ENCODE peak calls at places on chromosomes 12 and 14, in eight cellular contexts. One of them, this sample, is unnamed.

GRCh38 chr12:5114436-5114835 is 70.8 kb downstream of the KCNA5 start:
- DNase-seq in GM12878: no peak
- DNase-seq in IMR-90: peak
- DNase-seq in ovary: no peak
- DNase-seq in esophagus squamous epithelium: no peak
- DNase-seq in HCT116: no peak
- DNase-seq in stomach: no peak
- DNase-seq in NB4: no peak
- DNase-seq in this sample: no peak

GRCh38 chr14:104756477-104757237 is 3.7 kb downstream of the SIVA1 start:
- DNase-seq in GM12878: no peak
- DNase-seq in IMR-90: no peak
- DNase-seq in ovary: no peak
- DNase-seq in esophagus squamous epithelium: no peak
- DNase-seq in HCT116: no peak
- DNase-seq in stomach: no peak
- DNase-seq in NB4: no peak
- DNase-seq in this sample: no peak

GRCh38 chr14:60925286-60925685 is 55.6 kb downstream of the TRMT5 start:
- DNase-seq in GM12878: no peak
- DNase-seq in IMR-90: peak
- DNase-seq in ovary: no peak
- DNase-seq in esophagus squamous epithelium: no peak
- DNase-seq in HCT116: no peak
- DNase-seq in stomach: no peak
- DNase-seq in NB4: no peak
- DNase-seq in this sample: no peak

GRCh38 chr14:92336363-92336762 is 13.4 kb downstream of the SLC24A4 start:
- DNase-seq in GM12878: no peak
- DNase-seq in IMR-90: no peak
- DNase-seq in ovary: no peak
- DNase-seq in esophagus squamous epithelium: no peak
- DNase-seq in HCT116: no peak
- DNase-seq in stomach: no peak
- DNase-seq in NB4: no peak
- DNase-seq in this sample: no peak

GRCh38 chr12:129067482-129067881 is 214.2 kb downstream of the GLT1D1 start:
- DNase-seq in GM12878: no peak
- DNase-seq in IMR-90: no peak
- DNase-seq in ovary: no peak
- DNase-seq in esophagus squamous epithelium: no peak
- DNase-seq in HCT116: no peak
- DNase-seq in stomach: no peak
- DNase-seq in NB4: peak
- DNase-seq in this sample: no peak

GRCh38 chr12:131620946-131621681 is 89.8 kb upstream of the SFSWAP start:
- DNase-seq in GM12878: no peak
- DNase-seq in IMR-90: no peak
- DNase-seq in ovary: no peak
- DNase-seq in esophagus squamous epithelium: no peak
- DNase-seq in HCT116: no peak
- DNase-seq in stomach: no peak
- DNase-seq in NB4: no peak
- DNase-seq in this sample: no peak

GRCh38 chr14:89382487-89383170 is 34.4 kb downstream of the FOXN3 start:
- DNase-seq in GM12878: no peak
- DNase-seq in IMR-90: no peak
- DNase-seq in ovary: no peak
- DNase-seq in esophagus squamous epithelium: no peak
- DNase-seq in HCT116: no peak
- DNase-seq in stomach: no peak
- DNase-seq in NB4: no peak
- DNase-seq in this sample: no peak

GRCh38 chr12:93790472-93791152 is 113.4 kb downstream of the CRADD start:
- DNase-seq in GM12878: no peak
- DNase-seq in IMR-90: peak
- DNase-seq in ovary: no peak
- DNase-seq in esophagus squamous epithelium: no peak
- DNase-seq in HCT116: no peak
- DNase-seq in stomach: no peak
- DNase-seq in NB4: peak
- DNase-seq in this sample: no peak

GRCh38 chr12:116922194-116922897 is 11.6 kb downstream of the FBXW8 start:
- DNase-seq in GM12878: peak
- DNase-seq in IMR-90: peak
- DNase-seq in ovary: no peak
- DNase-seq in esophagus squamous epithelium: no peak
- DNase-seq in HCT116: no peak
- DNase-seq in stomach: no peak
- DNase-seq in NB4: no peak
- DNase-seq in this sample: no peak

GRCh38 chr14:51884086-51884927 is 23.9 kb downstream of the GNG2 start:
- DNase-seq in GM12878: no peak
- DNase-seq in IMR-90: peak
- DNase-seq in ovary: no peak
- DNase-seq in esophagus squamous epithelium: no peak
- DNase-seq in HCT116: no peak
- DNase-seq in stomach: no peak
- DNase-seq in NB4: peak
- DNase-seq in this sample: no peak

GRCh38 chr12:131466932-131467331 is 244.0 kb upstream of the SFSWAP start:
- DNase-seq in GM12878: no peak
- DNase-seq in IMR-90: no peak
- DNase-seq in ovary: no peak
- DNase-seq in esophagus squamous epithelium: no peak
- DNase-seq in HCT116: no peak
- DNase-seq in stomach: peak
- DNase-seq in NB4: no peak
- DNase-seq in this sample: no peak

GRCh38 chr14:76386922-76387782 is 11.2 kb downstream of the ESRRB start:
- DNase-seq in GM12878: peak
- DNase-seq in IMR-90: peak
- DNase-seq in ovary: no peak
- DNase-seq in esophagus squamous epithelium: no peak
- DNase-seq in HCT116: peak
- DNase-seq in stomach: peak
- DNase-seq in NB4: peak
- DNase-seq in this sample: peak

GRCh38 chr14:100121643-100122480 is 37.6 kb downstream of the DEGS2 start:
- DNase-seq in GM12878: no peak
- DNase-seq in IMR-90: no peak
- DNase-seq in ovary: no peak
- DNase-seq in esophagus squamous epithelium: no peak
- DNase-seq in HCT116: no peak
- DNase-seq in stomach: no peak
- DNase-seq in NB4: peak
- DNase-seq in this sample: no peak

GRCh38 chr14:100120522-100121269 is 38.7 kb downstream of the DEGS2 start:
- DNase-seq in GM12878: no peak
- DNase-seq in IMR-90: no peak
- DNase-seq in ovary: no peak
- DNase-seq in esophagus squamous epithelium: no peak
- DNase-seq in HCT116: no peak
- DNase-seq in stomach: no peak
- DNase-seq in NB4: no peak
- DNase-seq in this sample: no peak

GRCh38 chr14:100123618-100124017 is 35.8 kb downstream of the DEGS2 start:
- DNase-seq in GM12878: no peak
- DNase-seq in IMR-90: no peak
- DNase-seq in ovary: no peak
- DNase-seq in esophagus squamous epithelium: no peak
- DNase-seq in HCT116: no peak
- DNase-seq in stomach: no peak
- DNase-seq in NB4: no peak
- DNase-seq in this sample: no peak

GRCh38 chr14:100124551-100125088 is 34.8 kb downstream of the DEGS2 start:
- DNase-seq in GM12878: no peak
- DNase-seq in IMR-90: no peak
- DNase-seq in ovary: no peak
- DNase-seq in esophagus squamous epithelium: no peak
- DNase-seq in HCT116: no peak
- DNase-seq in stomach: no peak
- DNase-seq in NB4: no peak
- DNase-seq in this sample: no peak

DNA sequence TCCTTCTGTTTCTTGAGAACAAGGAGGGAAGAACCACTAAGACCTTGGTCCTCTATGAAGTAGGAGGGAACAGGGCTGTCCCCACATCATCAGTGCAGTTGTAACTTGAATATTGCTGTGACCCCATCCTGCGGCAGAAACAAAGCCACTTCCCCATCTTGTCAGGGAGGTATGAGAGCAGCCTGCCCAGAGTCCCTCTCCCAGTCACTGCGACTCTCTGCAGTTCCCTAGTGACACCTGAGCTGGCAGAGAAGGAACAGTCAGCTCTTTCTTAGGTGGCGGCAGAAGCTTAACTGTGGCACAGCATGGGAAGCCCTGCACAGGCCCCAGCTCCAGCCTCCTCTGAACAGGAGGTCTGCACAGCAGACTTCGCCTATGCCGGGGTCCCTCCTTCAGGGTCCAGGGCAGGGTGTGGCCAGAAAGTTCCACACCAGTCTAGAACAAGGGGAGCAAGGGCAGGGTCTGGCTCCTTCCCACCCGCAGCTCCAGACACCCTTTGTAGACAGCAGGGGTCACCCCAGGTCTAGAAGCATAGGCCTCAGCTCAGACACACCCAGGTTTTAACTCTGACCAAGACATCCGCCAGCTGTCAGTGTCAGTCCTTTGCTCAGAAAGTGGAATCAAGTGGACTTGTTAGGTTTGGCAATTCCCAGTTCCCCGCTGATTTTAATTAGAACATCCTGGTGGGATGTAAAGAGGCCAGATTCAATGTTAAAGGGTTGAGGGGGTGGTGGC is 36.8 kb downstream of the DEGS2 start:
- DNase-seq in GM12878: no peak
- DNase-seq in IMR-90: no peak
- DNase-seq in ovary: no peak
- DNase-seq in esophagus squamous epithelium: no peak
- DNase-seq in HCT116: no peak
- DNase-seq in stomach: no peak
- DNase-seq in NB4: peak
- DNase-seq in this sample: no peak
- TF ChIP-seq CTCF in GM12878: no peak
- TF ChIP-seq CTCF in IMR-90: no peak
- TF ChIP-seq CTCF in ovary: no peak
- TF ChIP-seq CTCF in esophagus squamous epithelium: no peak
- TF ChIP-seq CTCF in HCT116: no peak
- TF ChIP-seq CTCF in stomach: no peak
- TF ChIP-seq CTCF in NB4: no peak
- TF ChIP-seq CTCF in this sample: no peak

GRCh38 chr12:19129121-19129485 is 430 bp upstream of the PLEKHA5 start:
- DNase-seq in GM12878: no peak
- DNase-seq in IMR-90: peak
- DNase-seq in ovary: no peak
- DNase-seq in esophagus squamous epithelium: no peak
- DNase-seq in HCT116: peak
- DNase-seq in stomach: no peak
- DNase-seq in NB4: no peak
- DNase-seq in this sample: no peak

GRCh38 chr12:19127270-19127669 is 2.3 kb upstream of the PLEKHA5 start:
- DNase-seq in GM12878: no peak
- DNase-seq in IMR-90: no peak
- DNase-seq in ovary: no peak
- DNase-seq in esophagus squamous epithelium: no peak
- DNase-seq in HCT116: no peak
- DNase-seq in stomach: no peak
- DNase-seq in NB4: no peak
- DNase-seq in this sample: no peak

GRCh38 chr12:19130224-19131019 is 889 bp downstream of the PLEKHA5 start:
- DNase-seq in GM12878: no peak
- DNase-seq in IMR-90: no peak
- DNase-seq in ovary: peak
- DNase-seq in esophagus squamous epithelium: no peak
- DNase-seq in HCT116: no peak
- DNase-seq in stomach: peak
- DNase-seq in NB4: peak
- DNase-seq in this sample: peak

GRCh38 chr12:19131020-19131431 is 1.5 kb downstream of the PLEKHA5 start:
- DNase-seq in GM12878: no peak
- DNase-seq in IMR-90: peak
- DNase-seq in ovary: no peak
- DNase-seq in esophagus squamous epithelium: no peak
- DNase-seq in HCT116: peak
- DNase-seq in stomach: peak
- DNase-seq in NB4: peak
- DNase-seq in this sample: peak

DNA sequence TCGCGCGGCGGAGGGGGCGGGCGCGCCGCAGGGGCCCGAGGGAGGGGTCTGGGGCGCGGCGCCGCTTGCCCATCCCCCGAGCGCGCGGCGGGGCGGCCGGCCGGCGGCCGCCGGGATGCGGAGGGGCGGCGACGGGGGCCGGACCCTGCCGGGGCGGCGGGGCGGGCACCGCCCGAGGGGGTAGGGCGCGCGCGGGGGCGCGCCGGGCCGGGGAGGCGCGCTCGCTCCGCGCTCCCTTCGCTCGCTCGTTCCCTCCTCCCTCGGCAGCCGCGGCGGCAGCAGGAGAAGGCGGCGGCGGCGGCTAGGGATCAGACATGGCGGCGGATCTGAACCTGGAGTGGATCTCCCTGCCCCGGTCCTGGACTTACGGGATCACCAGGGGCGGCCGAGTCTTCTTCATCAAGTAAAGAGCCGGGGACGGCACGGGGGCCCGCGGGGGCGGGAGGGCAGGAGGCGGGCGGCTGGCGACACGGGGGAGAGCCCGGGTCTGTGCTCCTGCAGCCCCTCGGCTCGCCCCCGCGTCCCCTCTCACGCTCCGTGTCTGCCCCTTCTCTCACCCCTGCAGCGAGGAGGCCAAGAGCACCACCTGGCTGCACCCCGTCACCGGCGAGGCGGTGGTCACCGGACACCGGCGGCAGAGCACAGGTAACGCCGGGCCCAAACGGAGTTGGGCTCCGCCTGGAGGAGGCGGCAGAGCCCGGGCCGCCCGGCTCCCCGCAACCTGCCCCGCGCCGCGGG is at the start of gene PLEKHA5:
- DNase-seq in GM12878: no peak
- DNase-seq in IMR-90: peak
- DNase-seq in ovary: peak
- DNase-seq in esophagus squamous epithelium: no peak
- DNase-seq in HCT116: peak
- DNase-seq in stomach: peak
- DNase-seq in NB4: peak
- DNase-seq in this sample: peak
- TF ChIP-seq POLR2A in GM12878: no peak
- TF ChIP-seq POLR2A in IMR-90: no peak
- TF ChIP-seq POLR2A in ovary: no peak
- TF ChIP-seq POLR2A in esophagus squamous epithelium: no peak
- TF ChIP-seq POLR2A in HCT116: no peak
- TF ChIP-seq POLR2A in stomach: no peak
- TF ChIP-seq POLR2A in NB4: no peak
- TF ChIP-seq POLR2A in this sample: no peak

GRCh38 chr12:31220061-31220460 is 105.9 kb downstream of the SINHCAF start:
- DNase-seq in GM12878: no peak
- DNase-seq in IMR-90: no peak
- DNase-seq in ovary: no peak
- DNase-seq in esophagus squamous epithelium: no peak
- DNase-seq in HCT116: no peak
- DNase-seq in stomach: no peak
- DNase-seq in NB4: no peak
- DNase-seq in this sample: no peak
- TF ChIP-seq CTCF in GM12878: no peak
- TF ChIP-seq CTCF in IMR-90: no peak
- TF ChIP-seq CTCF in ovary: no peak
- TF ChIP-seq CTCF in esophagus squamous epithelium: no peak
- TF ChIP-seq CTCF in HCT116: no peak
- TF ChIP-seq CTCF in stomach: no peak
- TF ChIP-seq CTCF in NB4: no peak
- TF ChIP-seq CTCF in this sample: no peak

GRCh38 chr12:53061404-53062010 is 11.6 kb downstream of the TNS2 start:
- DNase-seq in GM12878: no peak
- DNase-seq in IMR-90: no peak
- DNase-seq in ovary: peak
- DNase-seq in esophagus squamous epithelium: no peak
- DNase-seq in HCT116: peak
- DNase-seq in stomach: peak
- DNase-seq in NB4: peak
- DNase-seq in this sample: peak
- TF ChIP-seq POLR2A in GM12878: peak
- TF ChIP-seq POLR2A in IMR-90: no peak
- TF ChIP-seq POLR2A in ovary: no peak
- TF ChIP-seq POLR2A in esophagus squamous epithelium: no peak
- TF ChIP-seq POLR2A in HCT116: no peak
- TF ChIP-seq POLR2A in stomach: no peak
- TF ChIP-seq POLR2A in NB4: no peak
- TF ChIP-seq POLR2A in this sample: no peak

This sample was measured in adrenal gland.